ENCODE peak calls at places on chromosome 15, in five cellular contexts. E is kidney epithelial cell, Y is HFF-Myc, T is breast epithelium, S is cardiac muscle cell. R is an unnamed sample.

GRCh38 chr15:65752151-65752700 is 39.9 kb downstream of the DENND4A start:
- DNase-seq in E (no peak), Y (no peak), T (no peak), S (no peak), R (no peak)

GRCh38 chr15:48720646-48721045 is 75.1 kb upstream of the FBN1 start:
- DNase-seq in E (no peak), Y (no peak), T (no peak), S (no peak), R (no peak)

GRCh38 chr15:39465843-39466242 is 115.0 kb upstream of the THBS1 start:
- DNase-seq in E (no peak), Y (peak), T (no peak), S (no peak), R (no peak)

GRCh38 chr15:65208656-65209055 is 2.6 kb downstream of the CILP start:
- DNase-seq in E (no peak), Y (no peak), T (no peak), S (no peak), R (no peak)

GRCh38 chr15:47292638-47293037 is 424.7 kb upstream of the SEMA6D start:
- DNase-seq in E (no peak), Y (no peak), T (no peak), S (no peak), R (no peak)

GRCh38 chr15:73677146-73677607 is 7.0 kb upstream of the CD276 start:
- DNase-seq in E (peak), Y (no peak), T (peak), S (peak), R (peak)

GRCh38 chr15:88979674-88980073 is 66.5 kb upstream of the MFGE8 start:
- DNase-seq in E (no peak), Y (no peak), T (no peak), S (no peak), R (no peak)

GRCh38 chr15:91522609-91523332 is 330.7 kb upstream of the SLCO3A1 start:
- DNase-seq in E (no peak), Y (no peak), T (no peak), S (no peak), R (no peak)

GRCh38 chr15:90451215-90451850 is 63.3 kb downstream of the IQGAP1 start:
- DNase-seq in E (no peak), Y (peak), T (no peak), S (no peak), R (no peak)

GRCh38 chr15:44676676-44677075 is 13.2 kb upstream of the SPG11 start:
- DNase-seq in E (no peak), Y (no peak), T (no peak), S (no peak), R (no peak)

GRCh38 chr15:67127925-67128324 is 62.5 kb downstream of the SMAD3 start:
- DNase-seq in E (peak), Y (peak), T (no peak), S (no peak), R (no peak)

GRCh38 chr15:100898661-100899462 is 19.2 kb downstream of the ALDH1A3 start:
- DNase-seq in E (no peak), Y (no peak), T (no peak), S (no peak), R (peak)

GRCh38 chr15:55893852-55894251 is 99.6 kb downstream of the NEDD4 start:
- DNase-seq in E (no peak), Y (no peak), T (no peak), S (no peak), R (no peak)

GRCh38 chr15:70100495-70101331 is 3.0 kb upstream of the TLE3 start:
- DNase-seq in E (no peak), Y (no peak), T (no peak), S (peak), R (no peak)

GRCh38 chr15:61479601-61480000 is 250.5 kb upstream of the RORA start:
- DNase-seq in E (peak), Y (no peak), T (no peak), S (no peak), R (no peak)

GRCh38 chr15:90364251-90364650 is 12.2 kb downstream of the ZNF774 start:
- DNase-seq in E (peak), Y (no peak), T (no peak), S (no peak), R (no peak)

GRCh38 chr15:89469331-89470107 is 26.9 kb downstream of the RHCG start:
- DNase-seq in E (no peak), Y (no peak), T (no peak), S (no peak), R (no peak)

GRCh38 chr15:90021108-90021507 is 20.0 kb downstream of the ZNF710 start:
- DNase-seq in E (no peak), Y (no peak), T (no peak), S (no peak), R (no peak)

GRCh38 chr15:44092221-44092620 is 102.8 kb downstream of the FRMD5 start:
- DNase-seq in E (peak), Y (no peak), T (no peak), S (no peak), R (no peak)

GRCh38 chr15:57780461-57780860 is 73.9 kb downstream of the POLR2M start:
- DNase-seq in E (no peak), Y (no peak), T (no peak), S (no peak), R (no peak)

GRCh38 chr15:73244333-73244732 is 124.4 kb downstream of the HCN4 start:
- DNase-seq in E (no peak), Y (no peak), T (no peak), S (peak), R (no peak)

GRCh38 chr15:67149859-67150824 is 84.7 kb downstream of the SMAD3 start:
- DNase-seq in E (peak), Y (peak), T (no peak), S (no peak), R (no peak)

GRCh38 chr15:90360746-90361145 is 8.7 kb downstream of the ZNF774 start:
- DNase-seq in E (no peak), Y (no peak), T (no peak), S (no peak), R (no peak)

GRCh38 chr15:58839485-58839884 is 68.4 kb downstream of the MINDY2 start:
- DNase-seq in E (no peak), Y (no peak), T (no peak), S (no peak), R (no peak)

GRCh38 chr15:61715082-61715481 is 345.2 kb downstream of the VPS13C start:
- DNase-seq in E (peak), Y (no peak), T (no peak), S (no peak), R (no peak)

GRCh38 chr15:60044636-60045273 is 40.6 kb downstream of the FOXB1 start:
- DNase-seq in E (no peak), Y (no peak), T (no peak), S (no peak), R (no peak)

GRCh38 chr15:90610220-90610619 is 80.5 kb downstream of the CRTC3 start:
- DNase-seq in E (no peak), Y (no peak), T (no peak), S (no peak), R (no peak)

GRCh38 chr15:85380860-85381535 is 595 bp downstream of the AKAP13 start:
- DNase-seq in E (no peak), Y (no peak), T (peak), S (peak), R (no peak)

GRCh38 chr15:48510976-48511375 is 134.5 kb downstream of the FBN1 start:
- DNase-seq in E (no peak), Y (no peak), T (no peak), S (no peak), R (no peak)

GRCh38 chr15:88657326-88658069 is 18.7 kb downstream of the ISG20 start:
- DNase-seq in E (no peak), Y (no peak), T (no peak), S (peak), R (no peak)

GRCh38 chr15:26873846-26874245 is 7.0 kb downstream of the GABRA5 start:
- DNase-seq in E (no peak), Y (no peak), T (no peak), S (no peak), R (no peak)

GRCh38 chr15:66899555-66900350 is 165.6 kb upstream of the SMAD3 start:
- DNase-seq in E (no peak), Y (no peak), T (no peak), S (no peak), R (no peak)

GRCh38 chr15:63601727-63602185 is 4.6 kb downstream of the FBXL22 start:
- DNase-seq in E (no peak), Y (no peak), T (no peak), S (no peak), R (no peak)

GRCh38 chr15:63598467-63599400 is 1.5 kb downstream of the FBXL22 start:
- DNase-seq in E (no peak), Y (no peak), T (no peak), S (peak), R (no peak)

GRCh38 chr15:63600001-63600645 is 2.9 kb downstream of the FBXL22 start:
- DNase-seq in E (no peak), Y (no peak), T (no peak), S (peak), R (no peak)

GRCh38 chr15:63601026-63601726 is 4.0 kb downstream of the FBXL22 start:
- DNase-seq in E (no peak), Y (no peak), T (no peak), S (peak), R (no peak)

GRCh38 chr15:63600646-63601025 is 3.4 kb downstream of the FBXL22 start:
- DNase-seq in E (no peak), Y (peak), T (peak), S (peak), R (no peak)
- TF ChIP-seq CTCF in E (no peak), Y (no peak), T (no peak), S (no peak), R (no peak)

DNA sequence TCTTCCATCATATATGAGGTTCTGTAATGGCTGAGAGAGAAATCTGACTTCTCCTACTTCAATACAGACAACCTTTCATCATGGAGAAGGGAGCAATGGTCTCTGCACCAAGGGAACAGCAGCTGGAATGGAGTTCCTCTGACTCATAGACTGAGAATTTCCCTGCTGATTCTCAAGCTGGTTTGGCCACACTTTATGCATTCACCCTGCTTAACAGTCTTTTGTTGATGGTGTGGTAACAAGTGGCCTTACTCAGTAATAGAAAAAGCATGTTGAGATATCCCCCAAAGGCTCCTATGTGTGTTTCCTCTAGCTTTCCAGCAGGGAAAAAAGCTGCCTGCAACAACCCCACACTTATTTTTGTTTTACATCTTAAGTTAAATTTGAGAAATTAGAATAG is 138.1 kb downstream of the GREM1 start:
- DNase-seq in E (peak), Y (peak), T (no peak), S (no peak), R (no peak)
- TF ChIP-seq CTCF in E (no peak), Y (no peak), T (no peak), S (no peak), R (no peak)

DNA sequence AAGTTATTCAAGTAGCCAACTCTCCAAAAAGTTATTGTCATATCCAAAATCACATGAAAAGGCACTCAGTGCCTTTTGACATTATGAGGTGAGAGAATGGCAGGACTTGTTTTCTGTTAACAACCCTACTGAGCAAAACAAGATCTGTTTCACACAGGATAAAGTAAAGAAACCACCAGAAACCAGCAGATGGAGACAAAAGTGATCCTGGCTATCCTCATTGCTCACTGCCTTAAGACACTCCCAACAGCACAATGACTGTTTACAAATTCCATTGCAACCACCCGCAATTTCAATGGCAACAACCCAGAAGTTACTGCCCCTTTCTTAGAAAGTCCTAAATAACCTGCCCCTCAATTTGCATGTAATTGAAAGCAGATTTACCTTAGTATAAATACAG is 352.6 kb upstream of the NDN start:
- DNase-seq in E (no peak), Y (no peak), T (no peak), S (no peak), R (no peak)
- TF ChIP-seq CTCF in E (no peak), Y (no peak), T (no peak), S (no peak), R (no peak)

GRCh38 chr15:46174122-46174521 is 539.3 kb downstream of the SQOR start:
- DNase-seq in E (no peak), Y (no peak), T (no peak), S (no peak), R (no peak)

GRCh38 chr15:46177219-46177618 is 542.4 kb downstream of the SQOR start:
- DNase-seq in E (no peak), Y (no peak), T (no peak), S (peak), R (no peak)

GRCh38 chr15:46178138-46178537 is 543.3 kb downstream of the SQOR start:
- DNase-seq in E (no peak), Y (no peak), T (no peak), S (no peak), R (no peak)
- TF ChIP-seq CTCF in E (no peak), Y (no peak), T (no peak), S (no peak), R (no peak)

GRCh38 chr15:71414778-71415177 is 299.5 kb downstream of the THSD4 start:
- DNase-seq in E (no peak), Y (no peak), T (no peak), S (no peak), R (no peak)

GRCh38 chr15:71409541-71409940 is 294.3 kb downstream of the THSD4 start:
- DNase-seq in E (no peak), Y (no peak), T (no peak), S (no peak), R (no peak)

GRCh38 chr15:71413419-71413818 is 298.1 kb downstream of the THSD4 start:
- DNase-seq in E (no peak), Y (no peak), T (no peak), S (peak), R (no peak)

GRCh38 chr15:71410347-71410746 is 295.1 kb downstream of the THSD4 start:
- DNase-seq in E (no peak), Y (no peak), T (no peak), S (no peak), R (no peak)

GRCh38 chr15:71411538-71412482 is 296.5 kb downstream of the THSD4 start:
- DNase-seq in E (peak), Y (no peak), T (no peak), S (peak), R (no peak)
- TF ChIP-seq CTCF in E (peak), Y (no peak), T (no peak), S (no peak), R (no peak)

DNA sequence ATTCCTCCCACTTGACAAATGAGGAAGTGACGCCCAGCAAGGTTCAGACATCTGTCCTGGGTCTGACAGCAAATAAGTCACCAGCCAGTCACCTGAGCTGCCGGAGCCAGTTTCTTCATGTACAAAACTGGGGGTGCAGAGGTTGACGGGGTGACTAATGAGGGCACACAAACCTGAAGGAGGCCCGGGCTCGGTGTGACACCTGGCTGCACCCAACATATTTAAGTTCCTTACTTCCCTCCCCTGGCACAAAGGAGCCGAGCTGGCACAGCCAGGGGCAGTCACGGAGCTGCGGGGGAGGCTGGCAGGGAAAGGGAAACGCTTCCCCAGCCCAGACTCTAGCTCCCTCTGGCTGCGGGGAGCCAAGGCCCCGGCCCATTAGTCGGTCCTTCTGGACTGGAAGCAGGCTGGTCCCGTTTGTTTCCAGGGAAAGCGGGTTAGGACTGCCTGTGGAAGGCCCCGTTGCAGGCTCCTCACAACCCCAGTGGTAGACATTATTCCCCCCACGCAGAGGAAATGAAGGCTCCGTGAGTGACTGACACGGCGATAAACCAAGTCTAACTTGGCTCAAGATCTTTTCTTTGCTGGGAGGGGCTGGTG is 2.3 kb downstream of the FBXL22 start:
- DNase-seq in E (no peak), Y (no peak), T (peak), S (peak), R (no peak)
- TF ChIP-seq CTCF in E (peak), Y (peak), T (no peak), S (peak), R (no peak)

GRCh38 chr15:99371180-99372103 is 120.2 kb downstream of the LRRC28 start:
- DNase-seq in E (no peak), Y (no peak), T (no peak), S (no peak), R (no peak)

GRCh38 chr15:99365232-99365631 is 114.0 kb downstream of the LRRC28 start:
- DNase-seq in E (no peak), Y (no peak), T (no peak), S (no peak), R (no peak)

GRCh38 chr15:99369250-99369649 is 118.0 kb downstream of the LRRC28 start:
- DNase-seq in E (no peak), Y (no peak), T (no peak), S (no peak), R (no peak)

GRCh38 chr15:99366013-99366412 is 114.7 kb downstream of the LRRC28 start:
- DNase-seq in E (no peak), Y (no peak), T (no peak), S (no peak), R (no peak)

GRCh38 chr15:99368743-99369142 is 117.5 kb downstream of the LRRC28 start:
- DNase-seq in E (no peak), Y (no peak), T (no peak), S (no peak), R (no peak)
- TF ChIP-seq CTCF in E (no peak), Y (no peak), T (no peak), S (no peak), R (no peak)

GRCh38 chr15:49901867-49902775 is 216.9 kb downstream of the ATP8B4 start:
- DNase-seq in E (no peak), Y (no peak), T (no peak), S (no peak), R (no peak)
- TF ChIP-seq CTCF in E (no peak), Y (peak), T (no peak), S (peak), R (no peak)

GRCh38 chr15:71575474-71576045 is 234.8 kb upstream of the NR2E3 start:
- DNase-seq in E (no peak), Y (no peak), T (no peak), S (no peak), R (no peak)
- TF ChIP-seq CTCF in E (peak), Y (peak), T (peak), S (peak), R (no peak)

GRCh38 chr15:80323285-80323684 is 71.3 kb upstream of the CTXND1 start:
- DNase-seq in E (no peak), Y (no peak), T (no peak), S (no peak), R (no peak)
- TF ChIP-seq CTCF in E (no peak), Y (no peak), T (no peak), S (peak), R (no peak)